ENCODE peak calls at places on chromosomes 7 and 10, in four cellular contexts. One of them, this sample, is unnamed.

GRCh38 chr7:74293577-74293908 is 4.3 kb downstream of the CLIP2 start:
- DNase-seq in T-helper 2 cell: no peak
- DNase-seq in right lobe of liver: no peak
- DNase-seq in colonic mucosa: no peak
- DNase-seq in this sample: no peak

GRCh38 chr7:39567294-39567693 is 1.1 kb downstream of the YAE1 start:
- DNase-seq in T-helper 2 cell: no peak
- DNase-seq in right lobe of liver: no peak
- DNase-seq in colonic mucosa: no peak
- DNase-seq in this sample: no peak

GRCh38 chr7:99365318-99366141 is 9.0 kb upstream of the ARPC1B start:
- DNase-seq in T-helper 2 cell: peak
- DNase-seq in right lobe of liver: peak
- DNase-seq in colonic mucosa: peak
- DNase-seq in this sample: peak

GRCh38 chr10:92081641-92082040 is 158.1 kb downstream of the BTAF1 start:
- DNase-seq in T-helper 2 cell: no peak
- DNase-seq in right lobe of liver: no peak
- DNase-seq in colonic mucosa: no peak
- DNase-seq in this sample: no peak

GRCh38 chr10:110206988-110207804 is at the start of gene MXI1:
- DNase-seq in T-helper 2 cell: no peak
- DNase-seq in right lobe of liver: peak
- DNase-seq in colonic mucosa: peak
- DNase-seq in this sample: peak

GRCh38 chr10:126592901-126593300 is 77.6 kb downstream of the C10orf90 start:
- DNase-seq in T-helper 2 cell: no peak
- DNase-seq in right lobe of liver: no peak
- DNase-seq in colonic mucosa: no peak
- DNase-seq in this sample: no peak

GRCh38 chr7:47483604-47484273 is 98.2 kb downstream of the TNS3 start:
- DNase-seq in T-helper 2 cell: no peak
- DNase-seq in right lobe of liver: no peak
- DNase-seq in colonic mucosa: no peak
- DNase-seq in this sample: no peak

GRCh38 chr10:103712898-103713498 is 142.4 kb downstream of the SH3PXD2A start:
- DNase-seq in T-helper 2 cell: peak
- DNase-seq in right lobe of liver: peak
- DNase-seq in colonic mucosa: peak
- DNase-seq in this sample: peak

GRCh38 chr10:13885238-13885990 is 298.6 kb downstream of the PRPF18 start:
- DNase-seq in T-helper 2 cell: no peak
- DNase-seq in right lobe of liver: no peak
- DNase-seq in colonic mucosa: no peak
- DNase-seq in this sample: no peak

GRCh38 chr7:94183289-94183749 is 179.2 kb upstream of the BET1 start:
- DNase-seq in T-helper 2 cell: no peak
- DNase-seq in right lobe of liver: peak
- DNase-seq in colonic mucosa: no peak
- DNase-seq in this sample: no peak

GRCh38 chr10:114684085-114684821 is 26.2 kb upstream of the ABLIM1 start:
- DNase-seq in T-helper 2 cell: no peak
- DNase-seq in right lobe of liver: peak
- DNase-seq in colonic mucosa: peak
- DNase-seq in this sample: peak

GRCh38 chr7:111098011-111098925 is 7.3 kb downstream of the LRRN3 start:
- DNase-seq in T-helper 2 cell: peak
- DNase-seq in right lobe of liver: peak
- DNase-seq in colonic mucosa: no peak
- DNase-seq in this sample: peak

GRCh38 chr7:102426268-102427031 is 6.9 kb upstream of the ORAI2 start:
- DNase-seq in T-helper 2 cell: peak
- DNase-seq in right lobe of liver: no peak
- DNase-seq in colonic mucosa: no peak
- DNase-seq in this sample: peak

GRCh38 chr7:29177963-29178612 is 16.5 kb upstream of the CHN2 start:
- DNase-seq in T-helper 2 cell: no peak
- DNase-seq in right lobe of liver: peak
- DNase-seq in colonic mucosa: peak
- DNase-seq in this sample: no peak

GRCh38 chr7:2730846-2731770 is 43.1 kb downstream of the AMZ1 start:
- DNase-seq in T-helper 2 cell: no peak
- DNase-seq in right lobe of liver: no peak
- DNase-seq in colonic mucosa: no peak
- DNase-seq in this sample: no peak

GRCh38 chr10:99466632-99467031 is 36.2 kb upstream of the GOT1 start:
- DNase-seq in T-helper 2 cell: no peak
- DNase-seq in right lobe of liver: no peak
- DNase-seq in colonic mucosa: no peak
- DNase-seq in this sample: peak

GRCh38 chr7:7428806-7429205 is 106.9 kb downstream of the COL28A1 start:
- DNase-seq in T-helper 2 cell: no peak
- DNase-seq in right lobe of liver: no peak
- DNase-seq in colonic mucosa: no peak
- DNase-seq in this sample: no peak

GRCh38 chr10:58637372-58637771 is 124.7 kb downstream of the BICC1 start:
- DNase-seq in T-helper 2 cell: no peak
- DNase-seq in right lobe of liver: no peak
- DNase-seq in colonic mucosa: peak
- DNase-seq in this sample: no peak

GRCh38 chr10:60963441-60964256 is 19.7 kb upstream of the RHOBTB1 start:
- DNase-seq in T-helper 2 cell: no peak
- DNase-seq in right lobe of liver: no peak
- DNase-seq in colonic mucosa: no peak
- DNase-seq in this sample: no peak

GRCh38 chr10:126059101-126059826 is 162.9 kb downstream of the FANK1 start:
- DNase-seq in T-helper 2 cell: no peak
- DNase-seq in right lobe of liver: no peak
- DNase-seq in colonic mucosa: no peak
- DNase-seq in this sample: no peak

GRCh38 chr10:99266383-99266782 is 30.7 kb upstream of the HPSE2 start:
- DNase-seq in T-helper 2 cell: no peak
- DNase-seq in right lobe of liver: no peak
- DNase-seq in colonic mucosa: no peak
- DNase-seq in this sample: no peak

GRCh38 chr10:50623299-50624153 is at the start of gene SGMS1:
- DNase-seq in T-helper 2 cell: peak
- DNase-seq in right lobe of liver: peak
- DNase-seq in colonic mucosa: peak
- DNase-seq in this sample: peak

GRCh38 chr10:98980353-98980752 is 255.3 kb downstream of the HPSE2 start:
- DNase-seq in T-helper 2 cell: no peak
- DNase-seq in right lobe of liver: no peak
- DNase-seq in colonic mucosa: no peak
- DNase-seq in this sample: no peak

GRCh38 chr10:2137549-2138174 is 400.3 kb upstream of the ADARB2 start:
- DNase-seq in T-helper 2 cell: no peak
- DNase-seq in right lobe of liver: no peak
- DNase-seq in colonic mucosa: no peak
- DNase-seq in this sample: no peak

GRCh38 chr10:17115683-17116082 is 13.9 kb downstream of the CUBN start:
- DNase-seq in T-helper 2 cell: no peak
- DNase-seq in right lobe of liver: no peak
- DNase-seq in colonic mucosa: no peak
- DNase-seq in this sample: no peak

GRCh38 chr7:90857595-90857994 is 261.5 kb downstream of the CDK14 start:
- DNase-seq in T-helper 2 cell: no peak
- DNase-seq in right lobe of liver: no peak
- DNase-seq in colonic mucosa: no peak
- DNase-seq in this sample: no peak

GRCh38 chr7:4556868-4557620 is 125.1 kb upstream of the FOXK1 start:
- DNase-seq in T-helper 2 cell: no peak
- DNase-seq in right lobe of liver: no peak
- DNase-seq in colonic mucosa: no peak
- DNase-seq in this sample: no peak

This sample was measured in Peyer's patch.